ENCODE peak calls at places on chromosomes 5 and 9, in ten cellular contexts. One of them, this sample, is unnamed.

GRCh38 chr9:89491688-89492087 is 6.2 kb downstream of the SEMA4D start:
- DNase-seq in suprapubic skin: no peak
- DNase-seq in A549: no peak
- DNase-seq in ovary: no peak
- DNase-seq in stomach: peak; percentile 22
- DNase-seq in HepG2: no peak
- DNase-seq in upper lobe of left lung: no peak
- DNase-seq in transverse colon: no peak
- DNase-seq in H1: no peak
- DNase-seq in sigmoid colon: no peak
- DNase-seq in this sample: no peak

GRCh38 chr9:126694206-126695081 is 80.7 kb downstream of the LMX1B start:
- DNase-seq in upper lobe of left lung: no peak
- DNase-seq in H1: no peak
- DNase-seq in A549: no peak
- DNase-seq in transverse colon: no peak
- DNase-seq in stomach: no peak
- DNase-seq in HepG2: no peak
- DNase-seq in sigmoid colon: peak; percentile 51
- DNase-seq in suprapubic skin: peak; percentile 42
- DNase-seq in ovary: no peak
- DNase-seq in this sample: no peak

GRCh38 chr9:108443741-108444140 is 412.0 kb downstream of the ACTL7B start:
- DNase-seq in suprapubic skin: no peak
- DNase-seq in H1: no peak
- DNase-seq in upper lobe of left lung: no peak
- DNase-seq in transverse colon: no peak
- DNase-seq in ovary: no peak
- DNase-seq in sigmoid colon: no peak
- DNase-seq in A549: no peak
- DNase-seq in HepG2: peak; percentile 35
- DNase-seq in stomach: no peak
- DNase-seq in this sample: no peak

GRCh38 chr5:93611900-93612898 is 29.2 kb downstream of the NR2F1 start:
- DNase-seq in H1: no peak
- DNase-seq in A549: no peak
- DNase-seq in ovary: peak; percentile 43
- DNase-seq in sigmoid colon: no peak
- DNase-seq in transverse colon: no peak
- DNase-seq in HepG2: no peak
- DNase-seq in stomach: no peak
- DNase-seq in upper lobe of left lung: peak; percentile 82
- DNase-seq in suprapubic skin: no peak
- DNase-seq in this sample: no peak

GRCh38 chr5:9388941-9389674 is 156.8 kb downstream of the SEMA5A start:
- DNase-seq in stomach: no peak
- DNase-seq in suprapubic skin: no peak
- DNase-seq in sigmoid colon: no peak
- DNase-seq in HepG2: no peak
- DNase-seq in upper lobe of left lung: no peak
- DNase-seq in ovary: no peak
- DNase-seq in H1: no peak
- DNase-seq in A549: no peak
- DNase-seq in transverse colon: no peak
- DNase-seq in this sample: no peak

GRCh38 chr5:122896598-122897282 is 51.3 kb downstream of the SNX24 start:
- DNase-seq in HepG2: peak; percentile 9
- DNase-seq in upper lobe of left lung: no peak
- DNase-seq in H1: no peak
- DNase-seq in A549: no peak
- DNase-seq in ovary: no peak
- DNase-seq in sigmoid colon: no peak
- DNase-seq in suprapubic skin: no peak
- DNase-seq in transverse colon: no peak
- DNase-seq in stomach: no peak
- DNase-seq in this sample: peak; percentile 36

GRCh38 chr5:39800202-39800601 is 375.4 kb upstream of the DAB2 start:
- DNase-seq in suprapubic skin: no peak
- DNase-seq in A549: no peak
- DNase-seq in HepG2: no peak
- DNase-seq in stomach: no peak
- DNase-seq in H1: no peak
- DNase-seq in upper lobe of left lung: no peak
- DNase-seq in transverse colon: no peak
- DNase-seq in sigmoid colon: no peak
- DNase-seq in ovary: no peak
- DNase-seq in this sample: no peak

GRCh38 chr9:35079041-35079425 is 709 bp downstream of the FANCG start:
- DNase-seq in stomach: no peak
- DNase-seq in upper lobe of left lung: no peak
- DNase-seq in A549: no peak
- DNase-seq in suprapubic skin: no peak
- DNase-seq in transverse colon: no peak
- DNase-seq in sigmoid colon: peak; percentile 35
- DNase-seq in HepG2: no peak
- DNase-seq in ovary: no peak
- DNase-seq in H1: no peak
- DNase-seq in this sample: no peak

GRCh38 chr5:115578657-115579056 is 23.6 kb downstream of the TICAM2 start:
- DNase-seq in upper lobe of left lung: no peak
- DNase-seq in ovary: no peak
- DNase-seq in A549: no peak
- DNase-seq in H1: no peak
- DNase-seq in transverse colon: no peak
- DNase-seq in sigmoid colon: no peak
- DNase-seq in HepG2: no peak
- DNase-seq in stomach: no peak
- DNase-seq in suprapubic skin: no peak
- DNase-seq in this sample: no peak

DNA sequence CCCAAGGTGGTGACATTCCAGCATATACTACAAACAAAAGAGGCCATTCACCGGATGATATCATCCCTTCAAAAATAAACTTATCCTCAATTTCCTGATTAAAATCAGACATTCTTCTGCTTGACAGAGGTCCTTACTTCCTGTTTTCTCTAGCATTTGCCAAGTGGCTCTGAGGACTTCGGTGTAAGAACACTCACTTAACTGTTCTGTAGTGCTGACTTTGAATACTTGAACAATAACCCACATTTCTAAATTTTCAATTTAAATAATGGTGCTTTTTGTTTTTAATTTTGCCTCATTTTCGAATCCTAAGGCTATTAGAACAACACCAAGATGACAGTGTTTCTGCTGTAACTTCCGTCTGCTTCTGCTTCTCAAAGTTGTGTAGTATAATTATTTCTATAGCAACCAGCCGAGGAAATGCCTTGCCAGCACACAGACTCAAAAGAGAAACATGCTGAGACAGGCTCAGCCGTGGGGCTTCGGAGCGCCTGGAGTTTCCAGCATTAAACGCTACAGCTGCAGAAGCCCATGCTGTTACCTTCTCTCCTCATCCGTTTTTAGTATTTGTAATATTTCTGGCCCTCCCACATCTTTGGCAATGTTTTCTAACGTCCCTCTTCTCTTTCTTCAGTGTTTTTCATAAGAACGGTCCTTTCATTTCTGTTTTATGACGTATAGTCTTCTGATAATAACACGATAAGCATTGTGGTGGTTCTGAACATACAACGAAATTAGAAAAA is 19.5 kb upstream of the ANXA1 start:
- DNase-seq in transverse colon: peak; percentile 65
- DNase-seq in upper lobe of left lung: no peak
- DNase-seq in stomach: peak; percentile 61
- DNase-seq in A549: no peak
- DNase-seq in ovary: peak; percentile 77
- DNase-seq in sigmoid colon: peak; percentile 86
- DNase-seq in suprapubic skin: peak; percentile 86
- DNase-seq in H1: no peak
- DNase-seq in HepG2: no peak
- DNase-seq in this sample: peak; percentile 47
- TF ChIP-seq POLR2A in transverse colon: peak; percentile 66
- TF ChIP-seq POLR2A in upper lobe of left lung: no peak
- TF ChIP-seq POLR2A in stomach: no peak
- TF ChIP-seq POLR2A in A549: no peak
- TF ChIP-seq POLR2A in ovary: peak; percentile 33
- TF ChIP-seq POLR2A in sigmoid colon: no peak
- TF ChIP-seq POLR2A in suprapubic skin: no peak
- TF ChIP-seq POLR2A in H1: no peak
- TF ChIP-seq POLR2A in HepG2: no peak
- TF ChIP-seq POLR2A in this sample: peak; percentile 54

DNA sequence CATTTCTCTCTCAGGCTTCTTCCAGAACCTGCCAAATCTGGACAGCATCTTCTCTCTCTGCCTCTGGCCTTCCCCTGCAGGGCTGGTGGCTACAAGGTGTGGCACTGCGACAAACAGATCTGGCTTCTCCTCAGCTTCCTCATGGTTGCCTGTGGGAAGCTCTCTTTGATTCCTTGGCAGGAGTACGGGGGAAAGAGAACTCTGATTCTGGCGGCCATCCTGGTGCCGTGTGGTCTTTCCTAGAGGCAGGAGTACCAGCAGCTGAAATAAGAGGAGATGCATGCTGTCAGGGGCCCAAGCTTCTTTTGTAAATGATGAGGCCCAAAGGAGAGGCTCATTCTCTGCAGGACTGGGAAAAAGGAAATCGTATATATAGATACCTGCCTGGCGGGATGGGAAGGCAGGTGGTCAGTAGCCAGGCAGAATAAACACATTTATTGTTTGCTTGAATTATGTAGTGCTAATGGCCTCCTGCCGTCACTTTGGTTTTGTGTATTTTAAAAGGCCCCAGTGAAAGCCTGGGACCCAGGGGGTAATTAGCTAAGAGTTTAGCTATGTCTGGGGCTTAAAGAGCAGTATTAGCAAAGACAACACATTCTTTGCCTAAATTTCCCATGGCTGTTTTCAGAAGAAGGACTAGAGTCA is at the start of gene CER1:
- DNase-seq in sigmoid colon: no peak
- DNase-seq in suprapubic skin: no peak
- DNase-seq in transverse colon: no peak
- DNase-seq in upper lobe of left lung: no peak
- DNase-seq in ovary: no peak
- DNase-seq in A549: no peak
- DNase-seq in stomach: no peak
- DNase-seq in H1: peak; percentile 82
- DNase-seq in HepG2: no peak
- DNase-seq in this sample: no peak
- TF ChIP-seq EP300 in sigmoid colon: no peak
- TF ChIP-seq EP300 in suprapubic skin: no peak
- TF ChIP-seq EP300 in transverse colon: no peak
- TF ChIP-seq EP300 in upper lobe of left lung: no peak
- TF ChIP-seq EP300 in ovary: no peak
- TF ChIP-seq EP300 in A549: no peak
- TF ChIP-seq EP300 in stomach: no peak
- TF ChIP-seq EP300 in H1: no peak
- TF ChIP-seq EP300 in HepG2: no peak
- TF ChIP-seq EP300 in this sample: no peak

GRCh38 chr5:150137168-150137957 is 18.3 kb downstream of the PDGFRB start:
- DNase-seq in ovary: no peak
- DNase-seq in upper lobe of left lung: peak; percentile 33
- DNase-seq in A549: no peak
- DNase-seq in stomach: peak; percentile 38
- DNase-seq in sigmoid colon: no peak
- DNase-seq in transverse colon: no peak
- DNase-seq in H1: no peak
- DNase-seq in HepG2: peak; percentile 97
- DNase-seq in suprapubic skin: no peak
- DNase-seq in this sample: no peak
- TF ChIP-seq POLR2A in ovary: no peak
- TF ChIP-seq POLR2A in upper lobe of left lung: no peak
- TF ChIP-seq POLR2A in A549: no peak
- TF ChIP-seq POLR2A in stomach: no peak
- TF ChIP-seq POLR2A in sigmoid colon: no peak
- TF ChIP-seq POLR2A in transverse colon: no peak
- TF ChIP-seq POLR2A in H1: no peak
- TF ChIP-seq POLR2A in HepG2: no peak
- TF ChIP-seq POLR2A in suprapubic skin: no peak
- TF ChIP-seq POLR2A in this sample: no peak

GRCh38 chr5:139100825-139101224 is 97.3 kb downstream of the SIL1 start:
- DNase-seq in HepG2: no peak
- DNase-seq in sigmoid colon: no peak
- DNase-seq in stomach: no peak
- DNase-seq in upper lobe of left lung: no peak
- DNase-seq in H1: no peak
- DNase-seq in suprapubic skin: no peak
- DNase-seq in transverse colon: no peak
- DNase-seq in A549: no peak
- DNase-seq in ovary: no peak
- DNase-seq in this sample: no peak

GRCh38 chr5:139105621-139106071 is 92.5 kb downstream of the SIL1 start:
- DNase-seq in transverse colon: no peak
- DNase-seq in sigmoid colon: no peak
- DNase-seq in stomach: no peak
- DNase-seq in ovary: no peak
- DNase-seq in HepG2: no peak
- DNase-seq in suprapubic skin: no peak
- DNase-seq in H1: no peak
- DNase-seq in upper lobe of left lung: peak; percentile 64
- DNase-seq in A549: no peak
- DNase-seq in this sample: no peak

GRCh38 chr5:139108056-139108811 is 89.9 kb downstream of the SIL1 start:
- DNase-seq in H1: no peak
- DNase-seq in A549: no peak
- DNase-seq in sigmoid colon: no peak
- DNase-seq in HepG2: no peak
- DNase-seq in stomach: no peak
- DNase-seq in suprapubic skin: no peak
- DNase-seq in transverse colon: no peak
- DNase-seq in upper lobe of left lung: no peak
- DNase-seq in ovary: no peak
- DNase-seq in this sample: peak; percentile 20

GRCh38 chr5:139103762-139104161 is 94.4 kb downstream of the SIL1 start:
- DNase-seq in H1: no peak
- DNase-seq in HepG2: no peak
- DNase-seq in upper lobe of left lung: no peak
- DNase-seq in ovary: no peak
- DNase-seq in sigmoid colon: no peak
- DNase-seq in A549: no peak
- DNase-seq in transverse colon: no peak
- DNase-seq in stomach: no peak
- DNase-seq in suprapubic skin: no peak
- DNase-seq in this sample: no peak

DNA sequence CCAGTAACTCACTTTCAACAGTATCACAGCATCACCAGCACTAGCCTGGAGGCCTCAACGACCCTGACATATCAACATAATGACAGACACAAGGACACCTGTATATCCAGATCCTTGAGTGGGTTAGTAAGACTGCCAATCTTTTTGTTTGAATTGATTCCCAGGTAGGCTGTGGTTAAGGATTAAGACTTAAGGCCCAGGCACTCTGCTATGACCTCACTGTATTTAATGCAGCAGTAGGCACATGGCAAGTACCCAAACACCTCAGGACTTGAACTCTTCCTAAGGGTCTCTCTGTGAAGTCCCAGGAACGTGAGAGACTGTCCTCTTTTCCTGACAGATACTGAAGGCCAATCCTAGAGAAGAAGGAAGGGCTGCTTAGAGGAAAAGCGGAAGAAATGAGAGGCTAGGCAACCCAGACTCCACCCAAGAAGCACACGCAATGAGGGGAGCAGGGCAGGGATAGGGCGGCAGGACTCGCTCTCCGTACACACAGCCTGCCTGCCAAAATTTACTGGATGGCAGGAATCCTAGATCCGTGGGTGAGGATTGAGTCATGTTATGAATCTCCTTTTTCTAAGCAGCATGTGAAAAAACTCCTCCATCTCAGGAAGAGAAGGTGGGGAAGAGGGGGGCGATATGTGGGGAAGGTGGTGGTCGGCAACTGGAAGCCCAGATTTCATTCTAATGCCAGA is 93.4 kb downstream of the SIL1 start:
- DNase-seq in upper lobe of left lung: no peak
- DNase-seq in HepG2: no peak
- DNase-seq in suprapubic skin: peak; percentile 72
- DNase-seq in sigmoid colon: peak; percentile 90
- DNase-seq in H1: no peak
- DNase-seq in transverse colon: peak; percentile 35
- DNase-seq in ovary: peak; percentile 87
- DNase-seq in A549: no peak
- DNase-seq in stomach: no peak
- DNase-seq in this sample: peak; percentile 41
- TF ChIP-seq EP300 in upper lobe of left lung: no peak
- TF ChIP-seq EP300 in HepG2: no peak
- TF ChIP-seq EP300 in suprapubic skin: no peak
- TF ChIP-seq EP300 in sigmoid colon: no peak
- TF ChIP-seq EP300 in H1: no peak
- TF ChIP-seq EP300 in transverse colon: no peak
- TF ChIP-seq EP300 in ovary: no peak
- TF ChIP-seq EP300 in A549: no peak
- TF ChIP-seq EP300 in stomach: no peak
- TF ChIP-seq EP300 in this sample: no peak

This sample was measured in tibial nerve.